ENCODE peak calls at places on chromosomes 16 and 17, in seven cellular contexts. Q, C, J, U, V, T and X are unnamed samples. For H3K4me1, the result is how much of the 10 kb centered on the place peaks cover.

GRCh38 chr17:45240905-45241314 is 19.2 kb downstream of the FMNL1 start:
- DNase-seq in Q (no peak), J (no peak), U (no peak), T (no peak), V (no peak), C (no peak), X (no peak)

GRCh38 chr16:28511031-28511430 is 4.4 kb upstream of the IL27 start:
- DNase-seq in U (no peak), Q (no peak), T (no peak), J (no peak), V (no peak), C (no peak), X (no peak)

GRCh38 chr17:6435051-6435450 is at the start of gene AIPL1:
- DNase-seq in C (no peak), Q (no peak), V (no peak), T (no peak), U (no peak), J (no peak), X (no peak)

GRCh38 chr17:40550608-40551007 is 14.7 kb downstream of the CCR7 start:
- DNase-seq in J (peak), U (no peak), V (no peak), T (peak), Q (peak), C (peak), X (no peak)

GRCh38 chr17:77741109-77741508 is 217.4 kb upstream of the TNRC6C start:
- DNase-seq in Q (no peak), U (peak), J (no peak), C (peak), T (peak), V (no peak), X (peak)

GRCh38 chr17:7435676-7436555 is 681 bp downstream of the TMEM102 start:
- DNase-seq in T (no peak), Q (peak), U (no peak), C (peak), V (no peak), J (no peak), X (peak)

GRCh38 chr17:57861000-57861736 is 11.3 kb upstream of the MRPS23 start:
- DNase-seq in Q (peak), U (peak), C (peak), V (peak), T (peak), J (peak), X (peak)

GRCh38 chr16:11316331-11317015 is 28.8 kb upstream of the RMI2 start:
- DNase-seq in Q (peak), C (no peak), U (no peak), J (peak), T (no peak), V (no peak), X (no peak)

GRCh38 chr16:86974120-86974519 is 343.1 kb downstream of the C16orf95 start:
- DNase-seq in J (no peak), V (no peak), C (no peak), U (no peak), T (no peak), Q (no peak), X (no peak)

GRCh38 chr16:79173101-79173500 is 427.4 kb downstream of the MAF start:
- DNase-seq in U (no peak), V (no peak), C (no peak), J (no peak), Q (no peak), T (no peak), X (no peak)

GRCh38 chr16:54077412-54077821 is 209.2 kb downstream of the IRX3 start:
- DNase-seq in J (no peak), C (no peak), U (no peak), Q (peak), T (no peak), V (no peak), X (no peak)

DNA sequence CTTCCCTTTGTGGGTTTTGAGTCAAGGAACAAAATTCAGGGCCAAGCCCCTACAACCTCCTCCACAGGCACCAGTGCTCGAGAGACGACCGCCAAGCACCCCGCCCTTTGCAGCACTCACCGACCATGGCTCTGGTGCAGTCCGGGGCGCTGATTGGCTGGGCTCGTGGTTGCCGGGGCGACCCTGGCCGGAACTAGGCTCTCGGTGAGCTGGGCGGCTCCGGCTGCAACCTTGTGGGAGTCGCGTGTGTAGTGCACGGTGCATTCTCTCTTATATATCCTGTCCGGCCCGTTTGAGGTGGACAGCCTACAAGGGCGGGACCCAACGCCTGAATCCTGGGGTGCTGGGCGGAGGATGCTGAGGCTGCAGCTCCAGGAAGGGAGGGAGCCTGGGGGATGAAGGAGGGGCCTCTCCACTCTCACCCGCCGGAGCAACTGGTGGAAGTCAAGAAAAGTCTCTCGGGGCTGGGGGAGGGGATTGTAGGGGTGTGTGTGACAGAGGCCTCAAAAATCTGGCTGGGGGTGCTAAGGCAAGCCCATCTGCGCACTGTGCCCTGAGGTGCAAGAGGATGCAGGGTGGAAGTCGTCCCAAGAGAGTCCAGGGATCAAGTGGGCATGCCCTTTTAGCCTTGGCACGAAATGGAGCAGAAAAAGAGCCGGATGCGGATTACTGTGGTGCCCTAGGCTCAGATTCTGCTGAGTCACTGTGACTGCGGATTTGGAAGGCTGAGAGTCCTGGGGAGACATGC is at the start of gene NQO1:
- DNase-seq in U (peak), J (peak), C (peak), V (peak), Q (peak), T (peak), X (peak)
- H3K4me1 ChIP-seq in U (under half), J (under half), C (under half), V (under half), Q (under half), T (under half), X (under half)

GRCh38 chr16:74168445-74168844 is 128.2 kb upstream of the PSMD7 start:
- DNase-seq in C (no peak), V (no peak), T (no peak), U (no peak), Q (no peak), J (no peak), X (no peak)

DNA sequence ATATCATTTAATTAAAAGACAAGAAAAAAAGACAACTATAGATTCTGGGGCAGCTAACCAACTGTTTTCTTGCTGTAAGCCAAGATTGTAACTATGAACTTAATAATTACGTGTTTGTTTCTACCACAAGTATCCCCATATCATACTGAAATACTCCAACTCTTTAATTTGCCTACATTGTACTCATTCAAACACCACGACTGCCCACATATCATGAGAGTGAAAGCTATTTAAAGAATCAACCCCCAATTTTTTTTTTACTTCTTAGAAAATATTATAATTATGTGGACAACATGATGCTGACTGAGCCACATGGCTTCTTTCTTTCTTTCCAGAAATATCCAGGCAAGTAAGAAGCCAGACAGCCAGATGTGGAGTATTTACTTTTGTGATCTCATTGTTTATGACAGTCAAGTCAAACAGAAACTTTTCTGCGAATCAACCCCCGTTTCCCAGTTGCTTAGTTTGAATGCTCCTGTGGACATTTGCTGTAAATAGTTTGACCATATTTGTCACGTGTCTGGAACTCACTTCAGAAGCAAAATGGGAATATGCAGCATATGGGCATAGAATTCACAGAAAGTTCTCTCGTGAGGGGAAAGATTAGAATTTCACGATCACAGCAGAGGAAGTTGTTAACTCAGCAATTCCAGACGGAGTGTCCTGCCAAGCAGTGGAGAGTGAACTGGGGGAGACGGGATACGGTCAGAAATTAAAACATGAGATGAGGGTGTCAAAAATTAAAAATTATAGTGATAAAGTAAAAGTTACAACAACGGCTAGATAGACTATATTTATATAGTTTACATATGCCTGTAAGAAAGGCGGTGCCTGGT is 126.7 kb upstream of the PSMD7 start:
- DNase-seq in J (no peak), Q (peak), C (peak), U (no peak), T (no peak), V (no peak), X (no peak)
- H3K4me3 ChIP-seq in J (peak), Q (peak), C (no peak), U (no peak), T (peak), V (no peak), X (no peak)

DNA sequence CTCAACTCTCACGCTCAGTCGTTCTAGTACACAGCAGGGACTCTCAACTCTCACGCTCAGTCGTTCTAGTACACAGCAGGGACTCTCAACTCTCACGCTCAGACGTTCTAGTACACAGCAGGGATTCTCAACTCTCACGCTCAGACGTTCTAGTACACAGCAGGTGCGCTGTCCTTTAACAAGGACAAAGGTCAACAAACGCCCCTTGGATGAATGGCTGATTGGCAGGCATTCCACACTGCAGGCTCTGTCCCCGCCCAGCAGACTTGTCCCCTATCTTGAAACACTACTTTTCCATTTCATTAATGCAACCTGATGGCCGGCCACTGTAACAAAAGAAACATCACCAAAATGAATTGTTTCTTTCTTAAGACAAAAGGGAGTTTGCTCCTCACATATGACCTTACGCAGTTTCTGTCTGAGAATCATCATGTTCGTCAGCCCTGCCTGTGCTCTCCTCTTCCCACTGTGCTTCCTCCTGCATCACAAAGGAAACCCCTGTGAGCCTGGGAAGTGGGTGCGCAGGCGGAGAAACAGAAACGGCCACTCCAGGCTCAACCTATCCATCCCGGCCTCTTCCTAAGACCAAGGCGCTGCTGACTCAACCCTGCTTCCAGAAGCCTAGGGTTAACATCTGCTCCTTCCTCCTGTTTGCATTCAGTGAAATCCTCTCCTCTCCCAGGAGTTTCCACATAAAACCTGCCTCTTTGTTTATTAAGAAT is 59.8 kb downstream of the ANKRD11 start:
- DNase-seq in C (peak), Q (no peak), V (no peak), J (no peak), T (no peak), U (no peak), X (no peak)
- H3K4me1 ChIP-seq in C (under half), Q (under half), V (half or more), J (under half), T (under half), U (half or more), X (half or more)

DNA sequence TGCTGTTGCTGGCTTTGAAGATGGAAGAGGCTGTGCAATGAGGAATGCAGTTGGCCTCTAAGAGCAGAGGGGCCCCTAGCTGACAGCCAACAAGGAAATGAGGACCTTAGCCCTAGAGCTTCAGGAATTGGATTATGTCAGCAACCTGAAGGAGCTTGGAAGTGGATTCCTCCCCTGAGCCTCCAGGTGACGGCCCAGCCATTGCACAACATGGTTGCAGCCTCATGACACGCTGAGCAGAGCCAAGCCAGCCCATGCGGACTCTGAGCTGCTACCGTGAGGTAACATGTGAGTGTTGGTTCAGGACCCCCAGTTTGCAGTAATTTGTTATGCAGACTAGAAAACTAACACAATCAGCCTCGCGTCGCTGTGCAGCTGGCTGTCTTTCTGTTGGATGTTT is 20.2 kb downstream of the CCDC42 start:
- DNase-seq in T (peak), V (no peak), C (no peak), J (no peak), Q (no peak), U (no peak), X (no peak)
- H3K4me3 ChIP-seq in T (no peak), V (no peak), C (no peak), J (no peak), Q (no peak), U (no peak), X (no peak)

GRCh38 chr16:47029724-47030123 is 56.2 kb upstream of the DNAJA2 start:
- DNase-seq in V (no peak), J (no peak), U (no peak), T (no peak), C (no peak), Q (no peak), X (no peak)

GRCh38 chr16:47025641-47026040 is 52.2 kb upstream of the DNAJA2 start:
- DNase-seq in T (no peak), C (no peak), V (no peak), J (no peak), U (no peak), Q (no peak), X (no peak)

GRCh38 chr16:47026947-47027346 is 53.5 kb upstream of the DNAJA2 start:
- DNase-seq in Q (no peak), V (no peak), T (no peak), J (no peak), U (no peak), C (no peak), X (no peak)

GRCh38 chr16:47026492-47026891 is 53.0 kb upstream of the DNAJA2 start:
- DNase-seq in T (no peak), U (no peak), Q (no peak), V (no peak), C (no peak), J (no peak), X (no peak)

DNA sequence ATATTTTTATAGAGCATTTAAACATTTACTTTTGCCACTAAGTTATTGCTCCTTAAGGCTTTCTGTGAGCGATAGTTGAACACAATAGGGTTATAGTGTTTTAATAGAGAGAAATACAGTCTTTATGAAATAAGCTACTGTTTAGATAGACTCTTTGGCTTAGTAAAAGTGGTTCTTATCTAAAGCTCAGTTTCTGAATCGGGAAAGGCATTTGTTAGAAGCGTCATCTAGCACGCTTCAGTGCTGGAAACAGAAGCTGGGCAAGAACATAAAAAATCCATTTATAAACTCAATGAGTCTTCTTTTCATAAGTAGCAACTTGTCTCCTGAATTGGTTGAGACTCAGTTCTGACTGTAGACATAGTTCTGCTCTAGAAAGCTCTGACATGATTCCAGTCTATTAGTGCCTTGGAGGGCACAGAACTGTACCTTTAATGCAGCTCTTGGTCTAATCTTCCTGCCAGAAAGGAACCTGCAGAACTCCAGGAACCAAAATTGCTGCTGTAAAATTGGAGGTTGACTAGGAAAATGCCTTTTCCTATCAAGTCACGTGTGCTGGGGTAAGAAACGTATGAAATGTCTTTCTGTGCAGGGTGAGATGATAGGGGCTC is 55.4 kb upstream of the DNAJA2 start:
- DNase-seq in C (no peak), V (no peak), J (no peak), Q (no peak), T (no peak), U (no peak), X (no peak)
- H3K4me1 ChIP-seq in C (under half), V (under half), J (under half), Q (under half), T (under half), U (under half), X (under half)